ENCODE peak calls at places on chromosome 15, in five cellular contexts. One of them, this sample, is unnamed.

GRCh38 chr15:23736291-23736690 is 49.2 kb upstream of the NDN start:
- DNase-seq in CD8-positive, alpha-beta memory T cell: no peak
- DNase-seq in IMR-90: no peak
- DNase-seq in pancreas: no peak
- DNase-seq in substantia nigra: no peak
- DNase-seq in this sample: no peak

GRCh38 chr15:84734794-84735479 is 13.5 kb upstream of the ZNF592 start:
- DNase-seq in CD8-positive, alpha-beta memory T cell: peak; percentile 77
- DNase-seq in IMR-90: peak; percentile 63
- DNase-seq in pancreas: peak; percentile 44
- DNase-seq in substantia nigra: no peak
- DNase-seq in this sample: no peak

GRCh38 chr15:85607141-85607806 is 187.5 kb downstream of the KLHL25 start:
- DNase-seq in CD8-positive, alpha-beta memory T cell: no peak
- DNase-seq in IMR-90: peak; percentile 68
- DNase-seq in pancreas: no peak
- DNase-seq in substantia nigra: no peak
- DNase-seq in this sample: no peak

GRCh38 chr15:101390462-101390861 is 95.4 kb upstream of the SNRPA1 start:
- DNase-seq in CD8-positive, alpha-beta memory T cell: no peak
- DNase-seq in IMR-90: no peak
- DNase-seq in pancreas: no peak
- DNase-seq in substantia nigra: no peak
- DNase-seq in this sample: no peak

GRCh38 chr15:52706091-52706490 is 26.9 kb upstream of the ATOSA start:
- DNase-seq in CD8-positive, alpha-beta memory T cell: no peak
- DNase-seq in IMR-90: no peak
- DNase-seq in pancreas: no peak
- DNase-seq in substantia nigra: no peak
- DNase-seq in this sample: no peak

GRCh38 chr15:31274496-31275330 is 51.9 kb upstream of the KLF13 start:
- DNase-seq in CD8-positive, alpha-beta memory T cell: no peak
- DNase-seq in IMR-90: peak; percentile 3
- DNase-seq in pancreas: no peak
- DNase-seq in substantia nigra: no peak
- DNase-seq in this sample: no peak

GRCh38 chr15:62711691-62712454 is 330.7 kb upstream of the TPM1 start:
- DNase-seq in CD8-positive, alpha-beta memory T cell: no peak
- DNase-seq in IMR-90: peak; percentile 51
- DNase-seq in pancreas: no peak
- DNase-seq in substantia nigra: no peak
- DNase-seq in this sample: no peak

GRCh38 chr15:24878153-24878552 is 76.6 kb upstream of the SNRPN start:
- DNase-seq in CD8-positive, alpha-beta memory T cell: peak; percentile 19
- DNase-seq in IMR-90: peak; percentile 61
- DNase-seq in pancreas: no peak
- DNase-seq in substantia nigra: peak; percentile 46
- DNase-seq in this sample: no peak

GRCh38 chr15:56654624-56655023 is 78.7 kb downstream of the ZNF280D start:
- DNase-seq in CD8-positive, alpha-beta memory T cell: no peak
- DNase-seq in IMR-90: no peak
- DNase-seq in pancreas: no peak
- DNase-seq in substantia nigra: no peak
- DNase-seq in this sample: no peak

GRCh38 chr15:98070132-98070531 is 109.6 kb downstream of the ARRDC4 start:
- DNase-seq in CD8-positive, alpha-beta memory T cell: no peak
- DNase-seq in IMR-90: no peak
- DNase-seq in pancreas: no peak
- DNase-seq in substantia nigra: no peak
- DNase-seq in this sample: no peak

GRCh38 chr15:34682673-34683072 is 72.1 kb downstream of the GJD2 start:
- DNase-seq in CD8-positive, alpha-beta memory T cell: no peak
- DNase-seq in IMR-90: peak; percentile 76
- DNase-seq in pancreas: no peak
- DNase-seq in substantia nigra: no peak
- DNase-seq in this sample: no peak

GRCh38 chr15:57165992-57166391 is 210.3 kb upstream of the CGNL1 start:
- DNase-seq in CD8-positive, alpha-beta memory T cell: no peak
- DNase-seq in IMR-90: peak; percentile 59
- DNase-seq in pancreas: no peak
- DNase-seq in substantia nigra: no peak
- DNase-seq in this sample: no peak

GRCh38 chr15:85831415-85832113 is 36.8 kb upstream of the KLHL25 start:
- DNase-seq in CD8-positive, alpha-beta memory T cell: peak; percentile 12
- DNase-seq in IMR-90: peak; percentile 48
- DNase-seq in pancreas: peak; percentile 54
- DNase-seq in substantia nigra: peak; percentile 49
- DNase-seq in this sample: peak; percentile 16

GRCh38 chr15:90203922-90204321 is 2.8 kb downstream of the SEMA4B start:
- DNase-seq in CD8-positive, alpha-beta memory T cell: no peak
- DNase-seq in IMR-90: no peak
- DNase-seq in pancreas: no peak
- DNase-seq in substantia nigra: peak; percentile 40
- DNase-seq in this sample: peak; percentile 19

GRCh38 chr15:68768321-68768720 is 52.4 kb downstream of the ANP32A start:
- DNase-seq in CD8-positive, alpha-beta memory T cell: no peak
- DNase-seq in IMR-90: peak; percentile 37
- DNase-seq in pancreas: no peak
- DNase-seq in substantia nigra: no peak
- DNase-seq in this sample: no peak

GRCh38 chr15:75758071-75758872 is 45.6 kb upstream of the CSPG4 start:
- DNase-seq in CD8-positive, alpha-beta memory T cell: peak; percentile 43
- DNase-seq in IMR-90: peak; percentile 79
- DNase-seq in pancreas: peak; percentile 90
- DNase-seq in substantia nigra: peak; percentile 80
- DNase-seq in this sample: peak; percentile 61
- H3K27ac ChIP-seq in CD8-positive, alpha-beta memory T cell: peak overlapping the region; percentile 54
- H3K27ac ChIP-seq in IMR-90: peak overlapping the region; percentile 90
- H3K27ac ChIP-seq in pancreas: peak overlapping the region; percentile 50
- H3K27ac ChIP-seq in substantia nigra: peak overlapping the region; percentile 79
- H3K27ac ChIP-seq in this sample: peak overlapping the region; percentile 91

GRCh38 chr15:99165956-99166689 is 61.2 kb downstream of the SYNM start:
- DNase-seq in CD8-positive, alpha-beta memory T cell: no peak
- DNase-seq in IMR-90: no peak
- DNase-seq in pancreas: no peak
- DNase-seq in substantia nigra: no peak
- DNase-seq in this sample: no peak
- H3K27ac ChIP-seq in CD8-positive, alpha-beta memory T cell: no peak overlapping the region
- H3K27ac ChIP-seq in IMR-90: no peak overlapping the region
- H3K27ac ChIP-seq in pancreas: no peak overlapping the region
- H3K27ac ChIP-seq in substantia nigra: no peak overlapping the region
- H3K27ac ChIP-seq in this sample: no peak overlapping the region

DNA sequence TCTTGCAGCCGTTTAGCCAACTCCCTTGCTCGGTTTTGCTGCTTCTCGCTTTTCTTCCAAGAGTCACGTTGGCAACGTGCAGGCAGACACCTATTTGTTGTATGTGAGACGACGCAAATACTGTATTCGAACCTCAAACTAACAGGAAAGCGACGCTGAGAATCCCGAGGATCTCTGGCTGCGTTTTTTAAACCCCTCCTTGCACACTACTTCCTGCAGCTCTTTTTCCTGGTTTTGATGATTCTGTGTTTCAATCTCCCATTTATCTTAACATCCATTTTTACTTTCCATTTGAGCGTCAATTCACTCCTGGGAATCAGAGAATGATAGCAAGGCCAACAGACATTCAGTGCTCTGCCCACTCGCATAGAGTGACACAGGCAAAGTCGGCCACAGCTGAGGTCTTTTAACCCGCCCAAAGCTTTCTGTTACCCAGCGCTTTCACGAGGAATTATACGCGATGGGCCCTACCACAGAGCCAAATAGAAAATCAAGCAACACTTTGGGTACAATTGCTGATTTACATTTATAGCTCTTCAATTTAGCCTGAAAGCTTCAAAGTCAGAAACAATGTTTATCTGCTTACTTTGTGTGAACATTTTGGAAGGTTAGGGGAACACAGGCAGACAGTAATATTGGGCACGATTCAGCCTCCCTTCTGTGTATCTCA is 1.6 kb upstream of the ANXA2 start:
- DNase-seq in CD8-positive, alpha-beta memory T cell: peak; percentile 4
- DNase-seq in IMR-90: no peak
- DNase-seq in pancreas: no peak
- DNase-seq in substantia nigra: no peak
- DNase-seq in this sample: no peak
- H3K27ac ChIP-seq in CD8-positive, alpha-beta memory T cell: peak overlapping the region; percentile 90
- H3K27ac ChIP-seq in IMR-90: peak overlapping the region; percentile 96
- H3K27ac ChIP-seq in pancreas: no peak overlapping the region
- H3K27ac ChIP-seq in substantia nigra: no peak overlapping the region
- H3K27ac ChIP-seq in this sample: no peak overlapping the region

DNA sequence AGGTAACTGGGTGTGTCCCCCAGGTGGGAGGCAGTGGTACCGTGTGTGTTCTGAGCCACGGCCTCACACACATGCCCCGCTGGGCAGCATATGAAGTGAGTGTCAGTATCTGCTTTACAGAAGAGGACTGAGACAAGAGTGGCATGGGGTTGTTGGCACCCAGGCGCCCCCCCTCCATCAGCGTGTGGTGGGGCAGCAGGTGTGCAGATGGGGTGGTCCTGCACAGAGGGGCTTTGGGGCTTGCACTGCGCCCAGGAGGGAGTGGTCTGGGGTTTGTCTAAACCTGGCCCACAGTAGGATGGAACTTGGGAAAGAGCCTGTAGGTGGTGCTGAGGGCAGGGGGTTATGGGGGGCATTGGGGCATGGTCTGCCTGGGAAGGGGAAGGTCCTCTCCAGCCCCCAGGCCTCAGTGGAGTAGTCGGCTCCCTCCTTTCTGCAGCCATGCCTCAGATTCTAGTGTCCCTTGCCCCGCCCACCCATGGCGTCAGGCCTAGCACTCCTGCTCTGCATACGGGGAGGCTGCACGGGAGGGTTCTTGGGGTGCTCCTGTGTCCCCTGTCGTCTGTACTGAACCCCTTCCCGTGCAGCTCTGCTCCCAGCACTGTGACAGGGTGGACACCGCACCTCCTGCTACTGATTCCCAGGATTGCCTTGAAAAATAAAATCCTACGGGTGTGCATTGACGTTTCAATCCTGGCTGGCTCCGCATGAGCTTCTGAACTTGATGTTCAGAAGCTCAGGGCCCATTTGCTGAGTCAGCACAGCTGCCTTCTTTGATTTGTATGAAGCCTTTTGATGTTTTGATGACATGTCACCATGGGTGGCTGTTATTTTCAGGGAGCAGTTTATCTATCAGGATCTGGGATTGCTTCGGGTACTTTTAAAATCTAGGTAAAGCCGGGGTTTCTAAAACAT is 176.2 kb downstream of the APBA2 start:
- DNase-seq in CD8-positive, alpha-beta memory T cell: no peak
- DNase-seq in IMR-90: no peak
- DNase-seq in pancreas: no peak
- DNase-seq in substantia nigra: no peak
- DNase-seq in this sample: peak; percentile 53
- H3K27ac ChIP-seq in CD8-positive, alpha-beta memory T cell: no peak overlapping the region
- H3K27ac ChIP-seq in IMR-90: no peak overlapping the region
- H3K27ac ChIP-seq in pancreas: no peak overlapping the region
- H3K27ac ChIP-seq in substantia nigra: peak overlapping the region; percentile 66
- H3K27ac ChIP-seq in this sample: peak overlapping the region; percentile 48

This sample was measured in caudate nucleus.